ENCODE peak calls at places on chromosomes 4 and X, in five cellular contexts. Y, D, S, N and G are unnamed samples.

GRCh38 chrX:87941841-87942240 is 424.2 kb downstream of the KLHL4 start:
- DNase-seq in S (no peak), Y (no peak), D (no peak), N (no peak), G (no peak)

GRCh38 chrX:101958139-101958538 is 26.3 kb upstream of the ZMAT1 start:
- DNase-seq in Y (no peak), N (no peak), S (no peak), D (no peak), G (no peak)

GRCh38 chr4:13087041-13087440 is 397.1 kb downstream of the RAB28 start:
- DNase-seq in N (no peak), Y (no peak), S (no peak), D (no peak), G (no peak)

GRCh38 chrX:39591099-39591498 is 506.7 kb downstream of the BCOR start:
- DNase-seq in D (no peak), S (no peak), Y (no peak), N (no peak), G (no peak)

GRCh38 chrX:87409113-87409841 is 108.3 kb upstream of the KLHL4 start:
- DNase-seq in D (no peak), N (no peak), Y (peak), S (no peak), G (peak)

GRCh38 chr4:19256823-19257222 is 994.9 kb upstream of the SLIT2 start:
- DNase-seq in D (no peak), N (no peak), S (no peak), Y (no peak), G (no peak)

GRCh38 chr4:113260671-113261070 is 211.2 kb downstream of the ANK2 start:
- DNase-seq in D (no peak), S (no peak), Y (no peak), N (no peak), G (no peak)

GRCh38 chr4:153465922-153466636 is at the start of gene TMEM131L:
- DNase-seq in N (peak), D (peak), S (peak), Y (peak), G (peak)

GRCh38 chrX:21375795-21376069 is 1.5 kb downstream of the CNKSR2 start:
- DNase-seq in S (no peak), D (no peak), Y (peak), N (no peak), G (no peak)

GRCh38 chr4:41921476-41921875 is 13.8 kb upstream of the TMEM33 start:
- DNase-seq in S (no peak), Y (no peak), D (no peak), N (no peak), G (no peak)

GRCh38 chr4:26379837-26380236 is 59.0 kb downstream of the RBPJ start:
- DNase-seq in D (no peak), Y (no peak), S (no peak), N (no peak), G (no peak)

GRCh38 chrX:47745386-47745785 is 86.4 kb upstream of the UXT start:
- DNase-seq in D (no peak), N (no peak), S (no peak), Y (no peak), G (no peak)

GRCh38 chr4:18882468-18882867 is 860.9 kb upstream of the LCORL start:
- DNase-seq in S (no peak), N (no peak), D (peak), Y (peak), G (no peak)

GRCh38 chr4:55312491-55313101 is 33.4 kb upstream of the SRD5A3 start:
- DNase-seq in N (peak), D (peak), S (no peak), Y (peak), G (peak)

GRCh38 chr4:89021678-89022077 is 35.3 kb downstream of the FAM13A start:
- DNase-seq in S (no peak), Y (no peak), N (no peak), D (no peak), G (no peak)

GRCh38 chr4:3251691-3252479 is 2.9 kb downstream of the MSANTD1 start:
- DNase-seq in D (no peak), S (no peak), N (no peak), Y (no peak), G (no peak)

GRCh38 chr4:54898163-54898562 is 227.2 kb downstream of the KDR start:
- DNase-seq in D (no peak), N (no peak), S (no peak), Y (no peak), G (no peak)

GRCh38 chr4:74334636-74335035 is 26.4 kb downstream of the EPGN start:
- DNase-seq in D (no peak), N (no peak), S (no peak), Y (no peak), G (no peak)

GRCh38 chr4:8538703-8539567 is 41.3 kb upstream of the GPR78 start:
- DNase-seq in N (peak), Y (peak), S (no peak), D (peak), G (no peak)

GRCh38 chr4:147780137-147780777 is 48.4 kb downstream of the ARHGAP10 start:
- DNase-seq in N (no peak), Y (no peak), D (no peak), S (no peak), G (no peak)

GRCh38 chr4:123403205-123403604 is 6.6 kb downstream of the SPRY1 start:
- DNase-seq in N (no peak), D (no peak), S (no peak), Y (no peak), G (no peak)

GRCh38 chrX:150044556-150044955 is 106.3 kb upstream of the EOLA2 start:
- DNase-seq in S (no peak), D (no peak), Y (no peak), N (no peak), G (no peak)

GRCh38 chr4:101258782-101259353 is 88.5 kb downstream of the PPP3CA start:
- DNase-seq in S (no peak), N (no peak), Y (no peak), D (no peak), G (no peak)

GRCh38 chr4:41160856-41161255 is 53.5 kb downstream of the APBB2 start:
- DNase-seq in S (no peak), N (no peak), D (peak), Y (no peak), G (no peak)

GRCh38 chr4:53477666-53478065 is 100.2 kb downstream of the FIP1L1 start:
- DNase-seq in N (no peak), Y (no peak), D (no peak), S (no peak), G (no peak)

GRCh38 chr4:958836-959337 is 14.5 kb downstream of the DGKQ start:
- DNase-seq in D (no peak), Y (no peak), S (no peak), N (no peak), G (no peak)

GRCh38 chrX:24647257-24648058 is at the start of gene PCYT1B:
- DNase-seq in N (peak), D (no peak), S (peak), Y (no peak), G (peak)

GRCh38 chrX:24651783-24652182 is 4.6 kb upstream of the PCYT1B start:
- DNase-seq in S (no peak), N (no peak), D (no peak), Y (no peak), G (no peak)

GRCh38 chrX:24643116-24643515 is 4.0 kb downstream of the PCYT1B start:
- DNase-seq in Y (peak), S (no peak), N (no peak), D (no peak), G (no peak)

DNA sequence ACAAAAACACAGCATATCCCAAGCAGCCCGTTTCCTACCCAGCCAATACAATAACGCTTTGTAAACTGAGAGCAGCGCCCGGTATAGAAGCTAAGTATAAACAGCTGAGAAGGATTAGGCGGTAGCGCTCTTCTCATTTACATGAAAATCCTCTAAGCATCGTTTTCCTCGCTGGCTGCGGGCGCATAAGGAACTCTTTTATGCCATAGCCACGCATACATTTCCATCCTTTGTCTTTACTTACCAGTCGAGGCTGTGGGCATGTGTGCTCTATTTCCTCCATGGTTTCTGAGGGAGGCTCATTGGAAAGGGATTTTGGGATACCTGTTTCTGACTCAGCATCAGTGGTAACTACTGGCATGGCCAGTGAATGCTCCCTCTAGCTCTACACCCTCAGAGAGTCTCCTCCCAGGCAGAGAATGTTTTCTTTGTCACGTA is 383 bp downstream of the PCYT1B start:
- DNase-seq in Y (no peak), D (no peak), N (no peak), S (no peak), G (no peak)
- TF ChIP-seq POLR2A in Y (no peak), D (no peak), N (no peak), S (no peak), G (no peak)

DNA sequence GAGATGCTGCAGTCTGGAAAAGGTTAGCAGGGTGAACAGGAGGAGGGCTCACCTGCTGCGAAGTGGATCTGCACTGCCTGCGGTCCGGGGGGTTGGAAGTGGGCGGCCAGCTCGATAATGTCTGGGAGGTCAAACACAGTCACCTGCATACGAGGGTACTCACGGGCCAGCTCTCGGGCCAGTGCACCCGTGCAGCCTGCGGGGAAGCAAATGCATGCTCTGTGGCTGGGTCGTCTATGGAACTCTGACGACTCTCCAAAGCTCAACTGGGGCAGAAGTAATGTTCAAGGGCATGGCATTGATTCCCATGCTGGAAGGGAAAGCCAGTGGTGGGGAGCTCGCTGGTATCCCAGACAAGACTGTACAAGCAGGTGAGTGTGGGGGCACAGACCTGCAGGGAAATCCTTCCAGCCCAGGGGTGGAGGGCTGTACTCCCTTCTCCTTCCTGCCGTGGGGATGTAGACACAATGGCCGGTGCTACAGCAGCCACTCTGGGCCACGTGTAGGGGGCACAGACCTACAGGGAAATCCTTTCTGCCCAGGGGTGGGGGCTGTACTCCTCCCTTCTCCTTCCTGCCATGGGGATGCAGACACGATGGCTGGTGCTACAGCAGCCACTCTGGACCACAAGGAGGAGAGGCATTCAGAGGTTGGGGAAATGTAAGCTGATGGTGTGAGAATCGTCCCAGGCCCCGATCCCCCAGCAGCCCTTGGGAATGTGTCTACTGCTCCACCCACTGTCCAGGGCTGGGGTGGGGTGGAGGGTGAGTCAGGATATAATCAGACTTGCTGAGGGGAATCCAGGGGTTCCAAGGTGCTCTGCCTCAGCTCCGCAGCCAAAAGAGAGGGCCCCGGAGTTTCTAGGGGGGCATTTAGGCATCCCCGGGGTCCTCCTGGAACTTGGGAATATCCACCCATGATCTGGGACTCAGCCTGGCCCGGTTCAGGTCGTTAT is 26.3 kb upstream of the SLC25A6 start:
- DNase-seq in S (no peak), N (no peak), Y (no peak), D (no peak), G (no peak)
- TF ChIP-seq POLR2A in S (no peak), N (no peak), Y (no peak), D (no peak), G (no peak)

GRCh38 chr4:39977489-39978377 is at the start of gene PDS5A:
- DNase-seq in D (peak), N (peak), S (peak), Y (peak), G (peak)
- TF ChIP-seq POLR2A in D (peak), N (no peak), S (peak), Y (peak), G (no peak)

GRCh38 chrX:136779346-136779781 is 1.4 kb downstream of the ARHGEF6 start:
- DNase-seq in Y (no peak), D (no peak), S (no peak), N (no peak), G (no peak)
- TF ChIP-seq POLR2A in Y (no peak), D (no peak), S (no peak), N (no peak), G (no peak)

GRCh38 chr4:139555073-139555704 is 830 bp downstream of the SETD7 start:
- DNase-seq in N (peak), Y (peak), D (peak), S (peak), G (peak)
- TF ChIP-seq POLR2A in N (no peak), Y (peak), D (peak), S (peak), G (peak)